ENCODE peak calls at places on chromosome 18, in nine cellular contexts. C is K562; M is dermis microvascular lymphatic vessel endothelial cell; D is stimulated activated CD4-positive, alpha-beta T cell treated with anti-CD3 and anti-CD28 coated beads, Interleukin-15, amount 100 ng/mL, for 1 hour; X is COLO829; T is activated T-cell treated with anti-CD3 and anti-CD28 coated beads for 1 hour; F is NCI-H1417; G is activated T-helper 1 cell treated with Interleukin-2 at 50 U/mL for 16 hours; O is RWPE1. E is an unnamed sample.
A peak's percentile ranks its signal among the peaks of the same experiment; 100 is the strongest.

GRCh38 chr18:8121091-8121490 is 488.1 kb upstream of the RAB12 start:
- DNase-seq in G (no peak), T (no peak), F (no peak), M (no peak), D (no peak), C (no peak), X (no peak), O (no peak), E (no peak)

GRCh38 chr18:46400449-46400848 is 256.6 kb downstream of the LOXHD1 start:
- DNase-seq in X (no peak), O (no peak), C (no peak), G (no peak), M (no peak), F (no peak), T (no peak), D (no peak), E (no peak)

GRCh38 chr18:62452280-62452824 is 70.5 kb upstream of the ZCCHC2 start:
- DNase-seq in O (peak; percentile 25), D (no peak), M (no peak), X (no peak), T (no peak), G (no peak), C (no peak), F (no peak), E (no peak)

GRCh38 chr18:13463526-13463925 is 245.0 kb downstream of the LDLRAD4 start:
- DNase-seq in X (no peak), T (no peak), G (no peak), C (no peak), M (no peak), O (no peak), F (no peak), D (no peak), E (no peak)

GRCh38 chr18:40782731-40783130 is 1172.3 kb upstream of the PIK3C3 start:
- DNase-seq in T (no peak), O (no peak), M (no peak), C (no peak), X (no peak), D (no peak), F (no peak), G (no peak), E (no peak)

GRCh38 chr18:79343567-79344207 is 52.0 kb upstream of the NFATC1 start:
- DNase-seq in T (no peak), O (no peak), M (no peak), F (peak; percentile 30), D (no peak), G (no peak), X (no peak), C (peak; percentile 7), E (no peak)

GRCh38 chr18:9869713-9870430 is 15.9 kb upstream of the TXNDC2 start:
- DNase-seq in X (peak; percentile 23), D (no peak), O (peak; percentile 72), T (no peak), M (peak; percentile 23), C (peak; percentile 94), G (no peak), F (no peak), E (peak; percentile 43)

GRCh38 chr18:9763157-9763556 is 55.1 kb downstream of the RAB31 start:
- DNase-seq in C (no peak), D (no peak), T (no peak), O (no peak), X (no peak), F (no peak), M (no peak), G (no peak), E (no peak)

GRCh38 chr18:54712315-54712714 is 116.0 kb upstream of the RAB27B start:
- DNase-seq in G (no peak), X (peak; percentile 9), C (no peak), F (no peak), M (peak; percentile 27), T (no peak), O (peak; percentile 53), D (no peak), E (peak; percentile 17)

GRCh38 chr18:45554070-45554767 is 61.1 kb upstream of the SLC14A2 start:
- DNase-seq in G (no peak), M (no peak), O (no peak), C (no peak), F (peak; percentile 38), X (no peak), D (no peak), T (no peak), E (no peak)

GRCh38 chr18:4016391-4017049 is 438.6 kb downstream of the DLGAP1 start:
- DNase-seq in T (no peak), M (no peak), D (no peak), C (no peak), X (no peak), G (no peak), F (no peak), O (no peak), E (no peak)

GRCh38 chr18:38868757-38869156 is 1303.2 kb upstream of the CELF4 start:
- DNase-seq in F (no peak), O (no peak), M (no peak), C (no peak), G (no peak), D (no peak), X (no peak), T (no peak), E (no peak)

GRCh38 chr18:10444314-10445006 is 10.0 kb upstream of the APCDD1 start:
- DNase-seq in G (no peak), M (no peak), F (peak; percentile 36), D (no peak), O (no peak), C (no peak), X (no peak), T (no peak), E (no peak)

GRCh38 chr18:70221156-70221910 is 15.8 kb upstream of the RTTN start:
- DNase-seq in M (no peak), C (no peak), X (peak; percentile 50), O (no peak), F (peak; percentile 33), G (no peak), T (no peak), D (no peak), E (no peak)